ENCODE peak calls at places on chromosomes 11 and 22, in ten cellular contexts. X is SJSA1; F is activated CD4-positive, CD25-positive, alpha-beta regulatory T cell; J is NCI-H510A treated with DMSO at 0.1 percent for 48 hours; I is HS-27A; C is activated T-cell treated with anti-CD3 and anti-CD28 coated beads for 1 hour; V is LNCaP clone FGC; S is left kidney; U is amygdala; L is activated CD8-positive, alpha-beta memory T cell treated with anti-CD3 and anti-CD28 coated beads, Interleukin-2, amount 10 ng/mL, durations not matched to agents 7 days and 5 days. Q is an unnamed sample.

GRCh38 chr11:59923813-59924212 is 14.4 kb upstream of the OOSP1 start:
- DNase-seq in X (no peak), F (no peak), J (no peak), I (no peak), C (no peak), V (no peak), S (peak), U (no peak), L (no peak), Q (no peak)

GRCh38 chr11:121613724-121614123 is 161.0 kb upstream of the SORL1-AS1 start:
- DNase-seq in X (no peak), F (no peak), J (no peak), I (no peak), C (no peak), V (no peak), S (no peak), U (peak), L (no peak), Q (no peak)

GRCh38 chr11:59710136-59710847 is 3.4 kb downstream of the OR10V1 start:
- DNase-seq in X (no peak), F (no peak), J (no peak), I (no peak), C (no peak), V (no peak), S (no peak), U (no peak), L (no peak), Q (no peak)

GRCh38 chr11:34650528-34650927 is 29.6 kb downstream of the EHF start:
- DNase-seq in X (no peak), F (peak), J (no peak), I (no peak), C (peak), V (no peak), S (no peak), U (no peak), L (peak), Q (no peak)

GRCh38 chr11:73818838-73819237 is 31.2 kb downstream of the MRPL48 start:
- DNase-seq in X (no peak), F (no peak), J (no peak), I (no peak), C (no peak), V (no peak), S (no peak), U (no peak), L (no peak), Q (peak)

GRCh38 chr22:27990879-27991278 is 71.8 kb upstream of the PITPNB start:
- DNase-seq in X (peak), F (no peak), J (no peak), I (no peak), C (no peak), V (no peak), S (peak), U (no peak), L (no peak), Q (peak)

GRCh38 chr22:40419718-40420117 is 49.3 kb downstream of the SGSM3 start:
- DNase-seq in X (no peak), F (no peak), J (no peak), I (no peak), C (no peak), V (no peak), S (no peak), U (no peak), L (no peak), Q (no peak)

GRCh38 chr11:108912587-108912986 is 247.7 kb downstream of the DDX10 start:
- DNase-seq in X (no peak), F (no peak), J (no peak), I (no peak), C (no peak), V (no peak), S (no peak), U (no peak), L (no peak), Q (no peak)

GRCh38 chr11:46015941-46016340 is 93.5 kb downstream of the LARGE2 start:
- DNase-seq in X (peak), F (no peak), J (no peak), I (no peak), C (no peak), V (no peak), S (no peak), U (no peak), L (no peak), Q (no peak)

GRCh38 chr22:46580940-46581579 is 39.1 kb upstream of the GRAMD4 start:
- DNase-seq in X (no peak), F (no peak), J (no peak), I (no peak), C (no peak), V (no peak), S (no peak), U (no peak), L (no peak), Q (no peak)

GRCh38 chr11:106998126-106998525 is 20.1 kb downstream of the GUCY1A2 start:
- DNase-seq in X (no peak), F (no peak), J (no peak), I (no peak), C (no peak), V (no peak), S (no peak), U (no peak), L (no peak), Q (no peak)

GRCh38 chr22:42910221-42910942 is 53.3 kb upstream of the ARFGAP3 start:
- DNase-seq in X (no peak), F (no peak), J (no peak), I (no peak), C (no peak), V (no peak), S (peak), U (no peak), L (no peak), Q (no peak)

GRCh38 chr11:13261600-13262061 is 16.0 kb upstream of the BMAL1 start:
- DNase-seq in X (peak), F (no peak), J (no peak), I (peak), C (no peak), V (no peak), S (no peak), U (no peak), L (no peak), Q (peak)

GRCh38 chr11:32594272-32594671 is 10.6 kb downstream of the EIF3M start:
- DNase-seq in X (no peak), F (no peak), J (no peak), I (no peak), C (no peak), V (no peak), S (no peak), U (no peak), L (no peak), Q (no peak)

GRCh38 chr11:69294621-69295078 is 695 bp downstream of the MYEOV start:
- DNase-seq in X (no peak), F (no peak), J (no peak), I (no peak), C (no peak), V (no peak), S (no peak), U (no peak), L (no peak), Q (no peak)

GRCh38 chr11:124207102-124207792 is 24.1 kb downstream of the OR10D3 start:
- DNase-seq in X (no peak), F (no peak), J (no peak), I (no peak), C (no peak), V (no peak), S (no peak), U (no peak), L (no peak), Q (no peak)

GRCh38 chr11:32381149-32381548 is 54.2 kb downstream of the WT1 start:
- DNase-seq in X (no peak), F (no peak), J (no peak), I (no peak), C (no peak), V (no peak), S (no peak), U (no peak), L (no peak), Q (no peak)

GRCh38 chr11:60150279-60150678 is 32.6 kb downstream of the MS4A6A start:
- DNase-seq in X (no peak), F (no peak), J (no peak), I (no peak), C (no peak), V (no peak), S (no peak), U (no peak), L (no peak), Q (no peak)

GRCh38 chr11:92266821-92267220 is 42.2 kb downstream of the FAT3 start:
- DNase-seq in X (no peak), F (no peak), J (no peak), I (no peak), C (no peak), V (no peak), S (peak), U (no peak), L (no peak), Q (no peak)

GRCh38 chr11:46105902-46106301 is 15.4 kb downstream of the PHF21A start:
- DNase-seq in X (no peak), F (no peak), J (no peak), I (no peak), C (no peak), V (no peak), S (no peak), U (no peak), L (no peak), Q (no peak)

GRCh38 chr11:112249871-112250590 is 10.6 kb downstream of the PLET1 start:
- DNase-seq in X (no peak), F (no peak), J (no peak), I (no peak), C (no peak), V (no peak), S (peak), U (no peak), L (no peak), Q (no peak)

GRCh38 chr11:69027704-69028372 is 14.8 kb upstream of the MRGPRF start:
- DNase-seq in X (no peak), F (no peak), J (peak), I (no peak), C (no peak), V (no peak), S (no peak), U (no peak), L (no peak), Q (no peak)

GRCh38 chr11:115222218-115222862 is 281.9 kb downstream of the CADM1 start:
- DNase-seq in X (peak), F (no peak), J (peak), I (no peak), C (no peak), V (no peak), S (no peak), U (no peak), L (peak), Q (no peak)

GRCh38 chr11:57742087-57742452 is 779 bp downstream of the SELENOH start:
- DNase-seq in X (no peak), F (no peak), J (no peak), I (no peak), C (no peak), V (no peak), S (no peak), U (no peak), L (no peak), Q (no peak)

GRCh38 chr11:114288139-114288538 is 8.1 kb upstream of the NNMT start:
- DNase-seq in X (no peak), F (no peak), J (no peak), I (no peak), C (no peak), V (peak), S (no peak), U (no peak), L (no peak), Q (no peak)

GRCh38 chr22:24071686-24072085 is 60.6 kb downstream of the CABIN1 start:
- DNase-seq in X (no peak), F (no peak), J (no peak), I (no peak), C (no peak), V (no peak), S (no peak), U (no peak), L (no peak), Q (no peak)

GRCh38 chr11:103608566-103608965 is 427.9 kb upstream of the DDI1 start:
- DNase-seq in X (no peak), F (no peak), J (no peak), I (no peak), C (no peak), V (no peak), S (no peak), U (no peak), L (no peak), Q (peak)

GRCh38 chr11:8026982-8027381 is 39.8 kb downstream of the EIF3F start:
- DNase-seq in X (no peak), F (no peak), J (no peak), I (no peak), C (no peak), V (no peak), S (no peak), U (no peak), L (no peak), Q (no peak)

GRCh38 chr11:104654414-104654813 is 243.8 kb downstream of the CASP12 start:
- DNase-seq in X (peak), F (no peak), J (no peak), I (no peak), C (no peak), V (no peak), S (no peak), U (no peak), L (no peak), Q (no peak)

GRCh38 chr22:20550851-20551744 is 43.7 kb downstream of the MED15 start:
- DNase-seq in X (no peak), F (no peak), J (no peak), I (no peak), C (peak), V (no peak), S (peak), U (peak), L (peak), Q (peak)

GRCh38 chr11:122354029-122354697 is 238.1 kb upstream of the BLID start:
- DNase-seq in X (no peak), F (no peak), J (no peak), I (no peak), C (no peak), V (no peak), S (no peak), U (no peak), L (no peak), Q (peak)

GRCh38 chr22:43509337-43509736 is 97.5 kb downstream of the MPPED1 start:
- DNase-seq in X (no peak), F (no peak), J (no peak), I (no peak), C (no peak), V (no peak), S (no peak), U (no peak), L (no peak), Q (no peak)

GRCh38 chr11:94840209-94840608 is 72.1 kb downstream of the AMOTL1 start:
- DNase-seq in X (no peak), F (no peak), J (no peak), I (no peak), C (no peak), V (no peak), S (peak), U (no peak), L (no peak), Q (no peak)

GRCh38 chr11:34086554-34087278 is 18.7 kb upstream of the NAT10 start:
- DNase-seq in X (no peak), F (no peak), J (no peak), I (no peak), C (no peak), V (no peak), S (no peak), U (no peak), L (no peak), Q (no peak)

GRCh38 chr11:82867495-82868082 is 32.6 kb downstream of the PRCP start:
- DNase-seq in X (peak), F (peak), J (peak), I (peak), C (peak), V (peak), S (peak), U (peak), L (peak), Q (peak)

GRCh38 chr11:83617671-83618070 is 331.5 kb upstream of the CCDC90B start:
- DNase-seq in X (no peak), F (no peak), J (no peak), I (no peak), C (no peak), V (no peak), S (no peak), U (no peak), L (no peak), Q (no peak)